ENCODE peak calls at places on chromosomes 13 and 19, in nine cellular contexts. B is CD4-positive, CD25-positive, alpha-beta regulatory T cell; U is iPS DF 6.9; Q is GM23248; R is transverse colon; Y is body of pancreas; Z is breast epithelium; T is sigmoid colon; C is A549. K is an unnamed sample.

GRCh38 chr13:97391201-97391600 is 42.8 kb upstream of the RAP2A start:
- DNase-seq in C (no peak), U (no peak), T (no peak), R (no peak), Q (no peak), B (no peak), Z (no peak), Y (no peak), K (no peak)

GRCh38 chr19:19207637-19208582 is 3.8 kb upstream of the NCAN start:
- DNase-seq in B (peak), Q (no peak), R (no peak), Y (no peak), Z (no peak), C (no peak), U (no peak), T (no peak), K (peak)

GRCh38 chr13:20230913-20231838 is 943 bp downstream of the GJB6 start:
- DNase-seq in Y (no peak), Z (no peak), C (no peak), R (no peak), B (peak), Q (no peak), U (no peak), T (no peak), K (no peak)

GRCh38 chr19:33704271-33704670 is 82.5 kb downstream of the CHST8 start:
- DNase-seq in U (no peak), B (no peak), Z (no peak), C (no peak), Q (no peak), R (no peak), T (peak), Y (no peak), K (no peak)

GRCh38 chr19:1266818-1267440 is 2.2 kb upstream of the CIRBP start:
- DNase-seq in U (no peak), B (peak), C (peak), Z (no peak), R (peak), Q (peak), Y (peak), T (peak), K (peak)

GRCh38 chr13:113110048-113110851 is 4.7 kb downstream of the F7 start:
- DNase-seq in T (peak), Q (peak), C (no peak), Z (no peak), B (no peak), Y (peak), R (no peak), U (no peak), K (no peak)

GRCh38 chr19:33446918-33447293 is 73.4 kb downstream of the CEBPG start:
- DNase-seq in Z (no peak), T (peak), Y (no peak), Q (no peak), R (no peak), C (no peak), U (no peak), B (no peak), K (no peak)

GRCh38 chr19:49552749-49553148 is 24.9 kb downstream of the RCN3 start:
- DNase-seq in B (peak), R (no peak), T (no peak), Z (no peak), U (no peak), Q (no peak), Y (peak), C (no peak), K (no peak)

GRCh38 chr13:85755123-85755522 is 44.1 kb downstream of the SLITRK6 start:
- DNase-seq in C (no peak), Y (no peak), T (no peak), B (no peak), Z (no peak), R (no peak), U (no peak), Q (no peak), K (no peak)

GRCh38 chr19:1355974-1356865 is 27.5 kb upstream of the NDUFS7 start:
- DNase-seq in C (no peak), Q (peak), Z (no peak), Y (no peak), B (no peak), T (no peak), R (peak), U (no peak), K (no peak)

GRCh38 chr13:96967248-96967745 is 27.0 kb downstream of the OXGR1 start:
- DNase-seq in T (no peak), C (no peak), R (no peak), Z (no peak), B (no peak), Y (no peak), Q (peak), U (no peak), K (no peak)

GRCh38 chr13:30985637-30986205 is 53.3 kb downstream of the TEX26 start:
- DNase-seq in B (no peak), R (no peak), Y (no peak), C (no peak), Q (peak), Z (no peak), T (no peak), U (no peak), K (no peak)

GRCh38 chr19:40280608-40281221 is 4.4 kb downstream of the AKT2 start:
- DNase-seq in C (no peak), U (no peak), Z (peak), Q (no peak), R (peak), T (no peak), B (no peak), Y (peak), K (no peak)

GRCh38 chr13:44758595-44759221 is 182.6 kb upstream of the TSC22D1 start:
- DNase-seq in R (peak), T (no peak), Y (peak), B (no peak), U (no peak), C (no peak), Z (no peak), Q (peak), K (no peak)

GRCh38 chr19:3966051-3967017 is 4.6 kb downstream of the DAPK3 start:
- DNase-seq in T (peak), C (no peak), Q (no peak), U (no peak), Z (no peak), Y (peak), B (no peak), R (peak), K (no peak)
- H3K27ac ChIP-seq in T (peak), C (peak), Q (peak), U (no peak), Z (peak), Y (peak), B (no peak), R (peak), K (no peak)

GRCh38 chr19:45526143-45526542 is 18.9 kb downstream of the VASP start:
- DNase-seq in Z (peak), Q (peak), Y (peak), B (no peak), C (peak), T (peak), U (peak), R (peak), K (peak)

GRCh38 chr19:45524575-45525129 is 17.4 kb downstream of the VASP start:
- DNase-seq in U (no peak), R (no peak), B (no peak), Z (no peak), Y (peak), Q (no peak), T (no peak), C (no peak), K (peak)

GRCh38 chr19:45526971-45527370 is 19.7 kb downstream of the VASP start:
- DNase-seq in Y (no peak), U (no peak), R (no peak), T (no peak), C (no peak), Q (no peak), Z (no peak), B (no peak), K (no peak)

GRCh38 chr19:45522010-45522941 is 15.0 kb downstream of the VASP start:
- DNase-seq in T (no peak), B (no peak), Z (no peak), Q (no peak), R (no peak), C (no peak), U (no peak), Y (no peak), K (no peak)

DNA sequence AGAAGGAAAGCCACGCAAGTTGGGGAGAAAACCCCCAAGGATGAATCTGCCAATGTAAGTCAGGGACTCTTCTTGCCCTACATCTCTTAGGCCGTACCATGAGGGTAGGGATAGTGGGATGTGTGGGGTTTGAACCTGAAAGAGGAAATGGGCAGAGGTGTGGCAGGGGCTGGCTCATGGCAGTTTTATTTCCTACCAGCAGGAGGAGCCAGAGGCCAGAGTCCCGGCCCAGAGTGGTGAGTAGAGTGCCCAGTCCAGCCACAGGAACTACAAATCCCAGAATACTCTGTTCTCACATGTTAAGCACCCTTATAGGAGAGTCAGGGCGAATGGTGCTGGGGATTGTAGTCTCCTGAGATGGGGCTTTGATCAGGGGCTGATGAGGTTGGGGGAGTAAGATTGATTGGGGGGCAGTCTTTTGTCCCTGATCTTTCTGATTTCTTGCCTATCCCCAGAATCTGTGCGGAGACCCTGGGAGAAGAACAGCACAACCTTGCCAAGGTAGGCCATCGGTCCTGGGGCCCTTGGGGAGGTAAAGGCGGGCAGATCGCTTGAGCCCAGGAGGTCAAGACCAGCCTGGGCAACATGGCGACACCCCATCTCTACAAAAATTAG is 16.5 kb downstream of the VASP start:
- DNase-seq in Y (peak), Q (peak), C (peak), U (peak), T (peak), Z (peak), R (peak), B (peak), K (peak)
- H3K27ac ChIP-seq in Y (no peak), Q (peak), C (peak), U (no peak), T (peak), Z (peak), R (peak), B (peak), K (peak)

GRCh38 chr13:93279982-93280381 is 53.4 kb downstream of the GPC6 start:
- DNase-seq in C (no peak), Y (peak), U (no peak), B (no peak), T (no peak), Q (no peak), Z (no peak), R (no peak), K (no peak)

GRCh38 chr13:93283255-93283654 is 56.6 kb downstream of the GPC6 start:
- DNase-seq in C (no peak), Q (no peak), U (no peak), R (no peak), B (no peak), Y (no peak), T (no peak), Z (no peak), K (no peak)

GRCh38 chr13:93286047-93286446 is 59.4 kb downstream of the GPC6 start:
- DNase-seq in C (no peak), B (no peak), Q (no peak), T (no peak), R (no peak), U (no peak), Z (no peak), Y (no peak), K (no peak)

GRCh38 chr13:93284056-93284455 is 57.4 kb downstream of the GPC6 start:
- DNase-seq in T (no peak), Y (no peak), U (no peak), B (no peak), Q (no peak), C (no peak), R (no peak), Z (no peak), K (no peak)

GRCh38 chr13:93280688-93281087 is 54.1 kb downstream of the GPC6 start:
- DNase-seq in Z (no peak), T (no peak), U (no peak), Q (no peak), R (no peak), B (no peak), C (no peak), Y (no peak), K (no peak)
- H3K27ac ChIP-seq in Z (no peak), T (no peak), U (no peak), Q (no peak), R (no peak), B (no peak), C (no peak), Y (no peak), K (no peak)

DNA sequence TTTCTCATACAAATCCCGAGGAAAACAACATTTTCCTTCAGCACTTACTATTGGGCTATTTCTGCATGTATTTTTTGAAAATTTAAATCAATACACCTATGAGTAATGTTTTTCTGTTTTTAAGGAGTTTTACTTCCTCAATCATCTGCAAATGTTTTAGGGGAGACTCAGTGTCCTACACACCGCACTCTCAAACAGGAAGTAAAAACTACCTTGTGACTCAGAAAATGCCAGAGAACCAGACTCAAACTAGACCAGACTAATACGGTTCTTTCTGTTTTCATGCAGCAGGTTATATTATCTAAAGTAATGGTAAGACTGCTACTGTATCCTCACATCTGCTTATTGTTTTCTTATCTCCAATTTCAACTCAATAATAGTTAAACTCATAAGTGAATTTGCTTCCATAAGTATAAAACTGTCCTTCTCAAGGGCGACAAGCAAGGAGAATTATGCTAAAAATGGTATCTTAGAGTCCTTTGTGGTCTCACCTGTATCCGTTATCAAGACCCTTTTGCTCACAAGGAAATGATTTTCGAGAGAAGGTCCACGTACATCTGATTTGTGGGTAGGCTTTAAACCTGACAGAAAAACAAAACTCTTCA is 52.5 kb downstream of the FLT3 start:
- DNase-seq in Z (no peak), Y (no peak), Q (peak), U (no peak), R (peak), T (no peak), C (peak), B (peak), K (no peak)
- H3K27ac ChIP-seq in Z (no peak), Y (no peak), Q (no peak), U (no peak), R (no peak), T (no peak), C (no peak), B (no peak), K (no peak)

GRCh38 chr13:106680796-106681482 is 113.0 kb upstream of the ARGLU1 start:
- DNase-seq in B (no peak), T (no peak), R (no peak), Q (no peak), Y (no peak), C (no peak), Z (no peak), U (peak), K (peak)
- H3K27ac ChIP-seq in B (no peak), T (no peak), R (no peak), Q (no peak), Y (no peak), C (no peak), Z (no peak), U (no peak), K (peak)

DNA sequence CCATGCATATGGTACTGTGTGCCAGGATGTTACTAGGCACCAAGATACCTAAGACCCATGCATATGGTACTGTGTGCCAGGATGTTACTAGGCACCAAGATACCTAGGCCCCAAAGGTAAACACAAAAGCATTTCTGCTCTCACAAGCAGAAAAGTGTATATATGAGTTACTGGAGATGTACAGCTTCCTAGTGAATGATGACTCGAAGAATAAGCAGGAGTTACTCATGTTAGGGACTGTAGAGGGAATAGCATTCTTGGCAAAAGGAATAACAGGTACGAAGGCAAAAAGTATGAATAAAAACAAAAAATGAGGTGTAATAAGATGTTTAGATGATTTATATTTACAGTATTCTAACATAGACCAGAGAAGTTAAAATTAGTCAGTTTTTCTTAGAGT is 383.7 kb downstream of the DIAPH3 start:
- DNase-seq in Y (no peak), T (no peak), B (no peak), R (no peak), Q (peak), C (no peak), U (no peak), Z (no peak), K (no peak)
- H3K27ac ChIP-seq in Y (no peak), T (no peak), B (no peak), R (no peak), Q (no peak), C (no peak), U (no peak), Z (no peak), K (no peak)

GRCh38 chr13:93230466-93230865 is 3.9 kb downstream of the GPC6 start:
- DNase-seq in Q (peak), U (no peak), B (no peak), C (no peak), Z (no peak), T (no peak), Y (no peak), R (no peak), K (no peak)
- H3K27ac ChIP-seq in Q (peak), U (no peak), B (no peak), C (peak), Z (no peak), T (peak), Y (no peak), R (peak), K (no peak)

K was measured in caudate nucleus.